ENCODE peak calls at places on chromosomes 1 and 21, in four cellular contexts. U is effector memory CD4-positive, alpha-beta T cell; I is PC-3; W is aorta. H is an unnamed sample.

GRCh38 chr1:229208481-229208880 is 62.4 kb upstream of the RAB4A start:
- DNase-seq in U (no peak), I (peak; percentile 78), W (no peak), H (no peak)

GRCh38 chr1:82614090-82614489 is 813.4 kb downstream of the ADGRL2 start:
- DNase-seq in U (no peak), I (no peak), W (no peak), H (no peak)

GRCh38 chr1:39081266-39082139 is 55.4 kb downstream of the NDUFS5 start:
- DNase-seq in U (no peak), I (peak; percentile 30), W (peak; percentile 79), H (no peak)

GRCh38 chr1:8547791-8548190 is 229.9 kb downstream of the SLC45A1 start:
- DNase-seq in U (no peak), I (no peak), W (no peak), H (no peak)

GRCh38 chr1:62131093-62131725 is 63.4 kb upstream of the L1TD1 start:
- DNase-seq in U (no peak), I (peak; percentile 77), W (no peak), H (no peak)

GRCh38 chr1:182170941-182171461 is 109.5 kb upstream of the ZNF648 start:
- DNase-seq in U (no peak), I (no peak), W (no peak), H (no peak)

GRCh38 chr1:66520655-66521054 is 13.3 kb upstream of the SGIP1 start:
- DNase-seq in U (no peak), I (no peak), W (no peak), H (no peak)

GRCh38 chr1:7127322-7128050 is 342.2 kb downstream of the CAMTA1 start:
- DNase-seq in U (no peak), I (no peak), W (no peak), H (no peak)

GRCh38 chr21:42845296-42845965 is 33.9 kb downstream of the WDR4 start:
- DNase-seq in U (no peak), I (no peak), W (peak; percentile 61), H (no peak)

GRCh38 chr1:229164338-229164737 is 106.6 kb upstream of the RAB4A start:
- DNase-seq in U (no peak), I (no peak), W (no peak), H (no peak)

GRCh38 chr1:24643362-24644346 is 552 bp downstream of the SRRM1 start:
- DNase-seq in U (no peak), I (peak; percentile 5), W (peak; percentile 78), H (no peak)

DNA sequence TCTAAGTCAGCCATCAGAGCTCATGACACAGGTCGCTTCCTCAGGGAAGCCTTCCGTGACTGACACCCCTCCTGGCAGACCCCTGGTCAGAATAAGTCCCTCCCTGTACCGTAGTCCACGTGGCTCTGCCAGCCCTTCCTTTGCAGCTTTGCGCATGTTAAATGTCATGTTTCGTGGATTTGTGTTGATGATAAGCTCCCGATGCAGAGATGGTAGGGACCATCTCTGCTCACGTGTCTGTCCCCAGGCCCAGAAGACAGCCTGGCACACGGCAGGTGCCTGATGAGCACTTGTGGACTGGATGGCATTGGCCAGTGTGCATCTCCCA is 75.9 kb downstream of the DHRS3 start:
- DNase-seq in U (no peak), I (no peak), W (no peak), H (no peak)
- H3K27ac ChIP-seq in U (no peak overlapping the region), I (no peak overlapping the region), W (no peak overlapping the region), H (no peak overlapping the region)

DNA sequence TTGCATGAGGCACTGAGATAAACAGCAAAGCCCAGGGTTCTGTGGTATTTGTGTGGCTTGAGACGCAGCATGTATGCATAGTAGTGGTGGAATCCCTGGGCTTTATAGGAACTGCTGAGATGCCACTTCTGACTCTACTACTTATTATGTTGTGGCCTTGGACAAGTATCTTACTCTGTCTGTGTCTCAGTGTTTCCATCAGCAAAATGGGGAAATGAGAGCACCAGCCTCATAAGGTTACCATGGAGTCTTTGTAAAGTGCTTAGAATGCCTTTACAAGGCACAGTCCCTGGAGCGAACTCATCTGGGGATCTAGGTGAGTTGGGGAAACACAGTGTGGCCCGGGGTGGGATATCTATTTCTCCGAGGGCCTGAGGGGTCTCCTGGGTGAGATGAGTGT is 154.8 kb downstream of the C1orf94 start:
- DNase-seq in U (no peak), I (no peak), W (no peak), H (no peak)
- H3K4me3 ChIP-seq in U (no peak overlapping the region), I (no peak overlapping the region), W (no peak overlapping the region), H (no peak overlapping the region)

DNA sequence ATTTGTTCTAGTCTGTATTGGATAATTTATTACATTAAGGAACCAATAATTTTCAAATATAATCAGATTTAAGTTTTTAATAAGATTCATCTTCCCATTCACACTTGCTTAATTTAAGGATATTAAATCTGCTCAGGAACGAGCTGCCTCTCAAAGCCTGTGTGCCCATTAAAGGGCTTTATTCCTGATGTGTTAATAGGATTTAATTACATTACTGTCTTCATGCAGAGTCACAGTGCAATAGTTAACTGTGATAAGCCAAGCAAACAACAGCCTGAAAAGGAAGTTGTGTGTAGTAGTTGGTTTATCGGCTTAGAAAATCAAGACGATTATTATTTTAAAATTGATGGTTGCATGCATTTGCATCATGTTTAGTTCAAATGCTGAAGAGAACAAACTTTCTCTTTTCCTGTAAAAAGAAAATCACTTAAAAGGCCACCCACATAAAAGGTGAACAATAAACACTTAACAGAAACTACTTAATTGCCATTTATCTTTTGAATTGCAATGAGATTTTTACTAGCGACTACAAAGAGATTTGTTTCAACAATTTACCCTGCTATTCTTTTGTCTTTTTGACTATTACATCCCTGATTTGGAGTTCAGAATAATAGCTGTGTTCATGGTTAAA is 174.6 kb downstream of the RWDD3 start:
- DNase-seq in U (no peak), I (no peak), W (no peak), H (no peak)
- H3K27ac ChIP-seq in U (no peak overlapping the region), I (no peak overlapping the region), W (no peak overlapping the region), H (no peak overlapping the region)

GRCh38 chr1:93450331-93450730 is 2.4 kb downstream of the FNBP1L start:
- DNase-seq in U (no peak), I (no peak), W (no peak), H (no peak)

GRCh38 chr1:93448983-93449805 is 1.3 kb downstream of the FNBP1L start:
- DNase-seq in U (no peak), I (peak; percentile 58), W (no peak), H (no peak)

GRCh38 chr1:93447481-93448291 is at the start of gene FNBP1L:
- DNase-seq in U (peak; percentile 24), I (peak; percentile 83), W (peak; percentile 88), H (peak; percentile 46)

GRCh38 chr1:93448292-93448982 is 519 bp downstream of the FNBP1L start:
- DNase-seq in U (no peak), I (peak; percentile 52), W (peak; percentile 81), H (no peak)

GRCh38 chr1:93446837-93447451 is 974 bp upstream of the FNBP1L start:
- DNase-seq in U (no peak), I (peak; percentile 57), W (no peak), H (no peak)
- H3K4me3 ChIP-seq in U (peak overlapping the region; percentile 84), I (peak overlapping the region; percentile 85), W (no peak overlapping the region), H (no peak overlapping the region)

H was measured in CD4-positive, alpha-beta memory T cell.